ENCODE peak calls at places on chromosomes 6 and 20, in nine cellular contexts. R is heart left ventricle; X is NB4; M is HCT116; L is fibroblast of lung; A is CD8-positive, alpha-beta T cell; C is SK-N-SH; I is hepatocyte; G is right lobe of liver. P is an unnamed sample.

GRCh38 chr20:47066484-47067270 is 172.0 kb downstream of the EYA2 start:
- DNase-seq in R (no peak), L (peak), X (no peak), A (no peak), M (no peak), G (no peak), C (no peak), I (no peak), P (peak)

GRCh38 chr20:40635990-40636389 is 53.0 kb downstream of the MAFB start:
- DNase-seq in L (no peak), C (no peak), I (no peak), R (no peak), G (no peak), A (no peak), M (no peak), X (no peak), P (peak)

GRCh38 chr6:48630511-48630910 is 519.5 kb upstream of the PTCHD4 start:
- DNase-seq in X (no peak), R (no peak), G (no peak), I (no peak), M (no peak), A (no peak), C (no peak), L (no peak), P (no peak)

GRCh38 chr6:16544006-16544405 is 217.3 kb downstream of the ATXN1 start:
- DNase-seq in A (no peak), R (peak), I (no peak), G (no peak), L (peak), M (no peak), C (no peak), X (no peak), P (no peak)

GRCh38 chr6:43771210-43771857 is 1.3 kb downstream of the VEGFA start:
- DNase-seq in A (peak), R (peak), M (no peak), G (peak), I (peak), L (peak), X (peak), C (peak), P (peak)

GRCh38 chr6:109772961-109773431 is 81.9 kb downstream of the FIG4 start:
- DNase-seq in M (no peak), L (peak), A (no peak), X (peak), R (peak), G (peak), C (no peak), I (no peak), P (no peak)

GRCh38 chr6:143652840-143653239 is 24.9 kb upstream of the PHACTR2 start:
- DNase-seq in M (no peak), G (no peak), L (no peak), X (no peak), I (peak), R (no peak), A (no peak), C (no peak), P (peak)

GRCh38 chr6:3573670-3574069 is 116.8 kb upstream of the SLC22A23 start:
- DNase-seq in M (no peak), A (no peak), G (no peak), I (no peak), R (no peak), X (no peak), L (no peak), C (no peak), P (no peak)

GRCh38 chr6:163533443-163533842 is 118.9 kb downstream of the QKI start:
- DNase-seq in A (no peak), G (no peak), C (no peak), M (no peak), R (no peak), X (peak), L (peak), I (peak), P (no peak)

GRCh38 chr20:35901678-35902544 is 52.4 kb downstream of the SCAND1 start:
- DNase-seq in X (peak), G (no peak), R (no peak), L (peak), I (peak), M (peak), C (no peak), A (no peak), P (no peak)

GRCh38 chr6:75458895-75459294 is 34.7 kb downstream of the FILIP1 start:
- DNase-seq in L (no peak), R (no peak), C (no peak), M (no peak), I (peak), A (no peak), G (no peak), X (no peak), P (no peak)

GRCh38 chr6:146770275-146770964 is 171.6 kb downstream of the ADGB start:
- DNase-seq in R (no peak), I (no peak), X (no peak), M (no peak), G (no peak), C (no peak), L (no peak), A (no peak), P (no peak)

GRCh38 chr6:146767632-146768031 is 168.9 kb downstream of the ADGB start:
- DNase-seq in G (no peak), C (no peak), M (no peak), X (peak), L (no peak), I (no peak), R (no peak), A (no peak), P (no peak)

GRCh38 chr6:146770965-146771735 is 172.4 kb downstream of the ADGB start:
- DNase-seq in M (no peak), X (peak), G (peak), I (no peak), A (peak), C (no peak), R (peak), L (no peak), P (no peak)

GRCh38 chr6:146768722-146769121 is 169.9 kb downstream of the ADGB start:
- DNase-seq in R (no peak), A (no peak), I (no peak), C (no peak), L (no peak), G (no peak), X (no peak), M (no peak), P (no peak)
- H3K4me3 ChIP-seq in R (no peak), A (no peak), I (no peak), C (no peak), L (no peak), G (no peak), X (no peak), M (no peak), P (no peak)

GRCh38 chr20:2558581-2559301 is 22.4 kb downstream of the TMC2 start:
- DNase-seq in A (no peak), L (peak), R (no peak), C (no peak), G (no peak), I (peak), M (no peak), X (no peak), P (no peak)
- H3K4me3 ChIP-seq in A (peak), L (no peak), R (peak), C (no peak), G (no peak), I (no peak), M (no peak), X (no peak), P (no peak)

DNA sequence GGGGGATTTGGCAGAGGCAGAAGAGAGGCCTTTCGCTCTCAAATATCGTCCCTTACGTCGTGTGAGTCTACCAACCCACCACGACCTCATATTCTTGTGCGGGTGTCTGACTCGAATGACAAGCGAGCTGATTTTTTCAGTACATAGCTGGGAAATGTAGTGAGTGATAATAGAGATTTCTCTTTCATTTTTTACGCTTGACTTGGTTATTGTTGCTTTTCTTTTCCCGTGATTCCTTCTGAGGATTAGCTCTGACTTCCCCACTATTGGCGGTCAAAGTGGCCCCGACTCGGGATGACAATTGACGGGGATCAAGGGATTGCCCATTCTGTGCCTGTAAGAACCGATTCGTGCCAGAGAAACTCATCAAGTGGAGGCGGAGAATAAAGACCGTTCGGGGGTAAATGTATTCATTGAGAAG is 44.3 kb upstream of the OSTM1 start:
- DNase-seq in X (peak), G (no peak), R (no peak), I (no peak), C (peak), M (no peak), L (no peak), A (peak), P (no peak)
- H3K4me3 ChIP-seq in X (peak), G (peak), R (peak), I (peak), C (peak), M (no peak), L (peak), A (peak), P (no peak)

GRCh38 chr6:52125139-52125538 is 37.7 kb upstream of the PKHD1 start:
- DNase-seq in M (no peak), X (no peak), I (no peak), A (no peak), G (peak), R (no peak), C (no peak), L (no peak), P (no peak)
- H3K4me3 ChIP-seq in M (no peak), X (no peak), I (no peak), A (no peak), G (peak), R (no peak), C (no peak), L (no peak), P (no peak)

GRCh38 chr6:133062077-133062476 is 179.1 kb upstream of the EYA4 start:
- DNase-seq in C (no peak), L (peak), M (no peak), I (no peak), X (no peak), R (peak), A (no peak), G (no peak), P (no peak)
- H3K4me3 ChIP-seq in C (no peak), L (no peak), M (no peak), I (no peak), X (no peak), R (no peak), A (no peak), G (no peak), P (no peak)